ENCODE peak calls at places on chromosomes 4 and X, in seven cellular contexts. T is GM12878; Y is suprapubic skin; H is sigmoid colon; F is psoas muscle; K is CD8-positive, alpha-beta memory T cell; X is upper lobe of left lung. U is an unnamed sample. For H3K9me3, the result is how much of the 10 kb centered on the place peaks cover.

GRCh38 chrX:134908235-134908834 is 82.5 kb upstream of the SMIM10 start:
- DNase-seq in T (no peak), Y (no peak), H (no peak), F (no peak), K (no peak), X (no peak), U (peak)

GRCh38 chrX:82218361-82218760 is 1016.5 kb downstream of the SH3BGRL start:
- DNase-seq in T (peak), Y (no peak), H (no peak), F (no peak), K (no peak), X (no peak), U (peak)

GRCh38 chr4:16267639-16268038 is 41.4 kb upstream of the TAPT1 start:
- DNase-seq in T (no peak), Y (no peak), H (no peak), F (no peak), K (no peak), X (no peak), U (no peak)

GRCh38 chrX:44675364-44676024 is 132.8 kb upstream of the FUNDC1 start:
- DNase-seq in T (no peak), Y (peak), H (peak), F (peak), K (no peak), X (no peak), U (no peak)

GRCh38 chr4:15848191-15848842 is 70.2 kb downstream of the CD38 start:
- DNase-seq in T (no peak), Y (no peak), H (no peak), F (no peak), K (no peak), X (no peak), U (no peak)

GRCh38 chr4:112646632-112647537 is 9.9 kb downstream of the LARP7 start:
- DNase-seq in T (no peak), Y (no peak), H (no peak), F (no peak), K (no peak), X (no peak), U (no peak)

GRCh38 chr4:144817081-144817480 is 171.1 kb downstream of the HHIP start:
- DNase-seq in T (no peak), Y (no peak), H (no peak), F (no peak), K (no peak), X (no peak), U (peak)

GRCh38 chr4:115491686-115492085 is 378.3 kb upstream of the NDST4 start:
- DNase-seq in T (no peak), Y (no peak), H (no peak), F (no peak), K (no peak), X (no peak), U (no peak)

GRCh38 chr4:3671571-3672464 is 94.4 kb upstream of the ADRA2C start:
- DNase-seq in T (no peak), Y (peak), H (peak), F (peak), K (no peak), X (no peak), U (no peak)

GRCh38 chrX:118251251-118251650 is 94.7 kb upstream of the WDR44 start:
- DNase-seq in T (no peak), Y (no peak), H (no peak), F (no peak), K (no peak), X (no peak), U (no peak)

GRCh38 chrX:7351946-7352345 is 204.0 kb upstream of the PUDP start:
- DNase-seq in T (no peak), Y (no peak), H (no peak), F (no peak), K (no peak), X (no peak), U (no peak)

GRCh38 chr4:37892641-37893040 is 1.8 kb downstream of the TBC1D1 start:
- DNase-seq in T (peak), Y (no peak), H (no peak), F (no peak), K (peak), X (peak), U (peak)

GRCh38 chr4:123559955-123560669 is 163.5 kb downstream of the SPRY1 start:
- DNase-seq in T (no peak), Y (no peak), H (no peak), F (no peak), K (no peak), X (no peak), U (no peak)

GRCh38 chr4:110614981-110615365 is 7.9 kb downstream of the PITX2 start:
- DNase-seq in T (no peak), Y (no peak), H (no peak), F (no peak), K (no peak), X (no peak), U (no peak)

GRCh38 chr4:48243429-48243828 is 26.2 kb downstream of the TEC start:
- DNase-seq in T (no peak), Y (no peak), H (no peak), F (no peak), K (no peak), X (no peak), U (no peak)

GRCh38 chr4:7412586-7412975 is 22.1 kb downstream of the PSAPL1 start:
- DNase-seq in T (no peak), Y (peak), H (peak), F (no peak), K (no peak), X (no peak), U (no peak)

GRCh38 chrX:48791063-48791820 is 4.9 kb downstream of the GATA1 start:
- DNase-seq in T (no peak), Y (no peak), H (no peak), F (no peak), K (no peak), X (no peak), U (no peak)

GRCh38 chr4:92636038-92636825 is 332.5 kb downstream of the GRID2 start:
- DNase-seq in T (no peak), Y (no peak), H (no peak), F (no peak), K (no peak), X (no peak), U (no peak)

GRCh38 chr4:55993994-55994657 is 45.4 kb downstream of the CEP135 start:
- DNase-seq in T (peak), Y (no peak), H (no peak), F (no peak), K (no peak), X (no peak), U (no peak)

GRCh38 chrX:51922561-51922960 is 29.1 kb downstream of the MAGED1 start:
- DNase-seq in T (no peak), Y (no peak), H (no peak), F (no peak), K (no peak), X (no peak), U (no peak)

GRCh38 chrX:63675716-63676115 is 109.3 kb downstream of the ARHGEF9 start:
- DNase-seq in T (no peak), Y (no peak), H (no peak), F (no peak), K (no peak), X (no peak), U (no peak)

GRCh38 chrX:46712733-46713132 is 46.2 kb downstream of the SLC9A7 start:
- DNase-seq in T (no peak), Y (no peak), H (no peak), F (no peak), K (no peak), X (no peak), U (peak)

GRCh38 chrX:17590892-17591740 is 146.2 kb upstream of the SCML1 start:
- DNase-seq in T (no peak), Y (peak), H (peak), F (peak), K (no peak), X (peak), U (peak)

GRCh38 chr4:41410049-41410448 is 127.9 kb upstream of the LIMCH1 start:
- DNase-seq in T (no peak), Y (no peak), H (no peak), F (no peak), K (no peak), X (no peak), U (no peak)

GRCh38 chr4:121690001-121690400 is 6.8 kb downstream of the ANXA5 start:
- DNase-seq in T (no peak), Y (no peak), H (no peak), F (no peak), K (no peak), X (no peak), U (no peak)

GRCh38 chrX:348461-349117 is 30.0 kb upstream of the GTPBP6 start:
- DNase-seq in T (no peak), Y (no peak), H (no peak), F (peak), K (no peak), X (no peak), U (no peak)

GRCh38 chrX:46375831-46376230 is 169.4 kb downstream of the ZNF674 start:
- DNase-seq in T (no peak), Y (no peak), H (no peak), F (no peak), K (no peak), X (no peak), U (no peak)

GRCh38 chr4:181569553-181569952 is 673.6 kb upstream of the TENM3 start:
- DNase-seq in T (no peak), Y (no peak), H (no peak), F (no peak), K (no peak), X (no peak), U (peak)

GRCh38 chr4:56465599-56466295 is 1.7 kb upstream of the SRP72 start:
- DNase-seq in T (no peak), Y (no peak), H (no peak), F (no peak), K (no peak), X (no peak), U (peak)

GRCh38 chrX:76434103-76434741 is 6.7 kb downstream of the MAGEE1 start:
- DNase-seq in T (no peak), Y (no peak), H (no peak), F (no peak), K (no peak), X (no peak), U (no peak)

GRCh38 chr4:5019274-5019673 is at the start of gene CYTL1:
- DNase-seq in T (no peak), Y (no peak), H (no peak), F (no peak), K (no peak), X (no peak), U (peak)

GRCh38 chr4:140662082-140662869 is 93.5 kb upstream of the UCP1 start:
- DNase-seq in T (no peak), Y (no peak), H (no peak), F (no peak), K (no peak), X (no peak), U (no peak)

GRCh38 chr4:184103755-184104367 is 113.8 kb downstream of the ENPP6 start:
- DNase-seq in T (no peak), Y (no peak), H (no peak), F (no peak), K (no peak), X (no peak), U (no peak)

DNA sequence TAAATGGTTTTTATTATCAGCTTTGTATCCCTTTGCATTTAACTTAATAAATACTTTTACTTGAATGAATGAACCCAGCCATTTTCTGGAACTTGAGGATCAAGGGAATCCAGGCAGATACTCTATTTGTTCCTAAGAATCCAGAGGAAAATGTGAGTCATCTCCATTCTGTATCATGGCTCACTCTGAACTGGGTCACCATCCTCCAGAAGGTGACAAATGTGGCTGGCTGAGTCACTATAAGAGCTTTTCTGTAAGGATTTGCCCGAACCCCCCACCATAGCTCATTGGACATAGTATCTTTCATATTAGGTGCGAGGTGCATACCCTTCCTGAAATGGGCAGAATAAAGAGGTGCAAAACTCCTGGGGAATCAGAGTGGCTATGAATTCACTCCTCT is 25.8 kb downstream of the RTL9 start:
- DNase-seq in T (no peak), Y (no peak), H (no peak), F (no peak), K (no peak), X (no peak), U (no peak)
- H3K4me3 ChIP-seq in T (no peak), Y (no peak), H (no peak), F (no peak), K (no peak), X (no peak), U (no peak)

DNA sequence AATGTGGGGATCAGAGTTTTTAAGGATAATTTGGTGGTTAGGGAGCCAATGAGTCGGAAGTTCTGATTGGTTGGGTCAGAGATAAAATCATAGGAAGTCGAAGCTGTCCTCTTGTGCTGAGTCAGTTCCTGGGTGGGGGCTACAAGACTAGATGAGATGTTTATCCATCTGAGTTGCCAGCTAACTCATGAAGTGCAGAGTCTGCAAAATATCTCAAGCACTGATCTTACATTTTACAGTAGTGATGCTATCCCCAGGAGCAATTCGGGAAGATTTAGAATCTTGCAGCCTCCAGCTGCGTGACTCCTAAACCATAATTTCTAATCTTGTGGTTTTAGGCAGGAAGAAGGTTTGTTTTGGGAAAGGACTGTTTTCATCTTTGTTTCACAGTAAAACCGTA is 565.8 kb upstream of the SPANXN1 start:
- DNase-seq in T (no peak), Y (no peak), H (no peak), F (no peak), K (no peak), X (no peak), U (no peak)
- H3K9me3 ChIP-seq in T (under half), Y (under half), H (under half), F (under half), K (under half), X (under half), U (under half)

DNA sequence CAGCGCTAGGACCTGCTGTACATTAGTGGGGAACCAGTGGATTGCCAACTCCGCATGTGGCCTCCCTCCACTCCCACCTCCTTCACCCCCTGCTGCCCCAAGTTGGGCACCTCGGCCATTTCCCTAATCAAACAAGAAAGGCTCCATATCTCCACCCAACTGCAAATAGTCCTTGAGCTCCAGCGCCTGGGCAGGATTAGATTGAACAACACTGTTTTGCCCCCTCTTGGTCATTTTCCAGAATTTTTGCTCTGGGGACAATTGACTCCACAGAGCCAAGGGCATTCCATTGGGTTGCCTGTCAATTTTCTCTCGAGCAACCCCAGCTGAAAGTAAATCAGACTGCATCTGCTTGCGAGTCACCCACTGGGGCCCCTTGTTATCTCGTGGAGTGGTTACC is 29.6 kb downstream of the CXCL13 start:
- DNase-seq in T (no peak), Y (no peak), H (no peak), F (no peak), K (no peak), X (no peak), U (no peak)
- H3K4me3 ChIP-seq in T (no peak), Y (no peak), H (no peak), F (no peak), K (no peak), X (no peak), U (no peak)

DNA sequence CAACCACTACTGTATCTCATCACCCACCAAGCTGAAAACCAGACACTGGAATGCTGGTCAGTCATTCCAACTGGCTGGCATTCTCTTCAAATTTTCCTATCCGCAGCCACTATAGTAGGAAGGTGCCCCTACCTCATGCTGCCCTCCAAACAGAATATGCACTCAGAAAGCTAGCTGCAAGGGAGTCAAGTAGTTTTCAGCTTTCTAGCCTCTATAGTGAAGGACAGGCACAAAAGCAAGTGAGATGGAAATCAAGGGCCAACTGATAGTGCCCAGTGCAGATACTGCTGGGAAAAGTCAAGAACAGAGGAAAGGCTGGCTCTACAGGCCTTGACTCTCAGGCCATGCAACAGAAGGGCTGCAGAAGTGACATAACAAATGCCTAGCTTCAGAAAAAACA is 47.2 kb downstream of the BCOR start:
- DNase-seq in T (no peak), Y (no peak), H (no peak), F (no peak), K (no peak), X (no peak), U (no peak)
- H3K9me3 ChIP-seq in T (under half), Y (under half), H (under half), F (under half), K (under half), X (half or more), U (under half)

GRCh38 chr4:146059153-146059552 is 116.4 kb upstream of the LSM6 start:
- DNase-seq in T (peak), Y (no peak), H (no peak), F (no peak), K (no peak), X (no peak), U (peak)
- H3K4me3 ChIP-seq in T (peak), Y (no peak), H (no peak), F (no peak), K (no peak), X (no peak), U (peak)

DNA sequence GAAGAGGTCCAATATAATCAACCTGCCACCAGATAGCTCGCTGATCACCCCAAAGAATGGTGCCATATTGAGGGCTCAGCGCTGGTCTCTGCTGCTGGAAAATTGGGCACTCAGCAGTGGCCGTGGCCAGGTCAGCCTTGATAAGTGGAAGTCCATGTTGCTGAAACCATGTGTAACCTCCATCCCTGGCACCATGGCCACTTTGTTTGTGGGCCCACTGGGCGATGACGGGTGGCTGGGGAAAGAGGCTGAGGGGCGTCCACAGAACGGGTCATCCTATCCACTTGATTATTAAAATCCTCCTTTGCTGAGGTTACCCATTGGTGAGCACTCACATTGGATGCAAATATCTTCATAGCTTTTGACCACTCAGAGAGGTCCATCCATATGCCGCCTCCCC is 7.7 kb downstream of the F8A2 start:
- DNase-seq in T (no peak), Y (no peak), H (no peak), F (no peak), K (no peak), X (no peak), U (no peak)
- H3K9me3 ChIP-seq in T (under half), Y (under half), H (under half), F (under half), K (under half), X (under half), U (under half)

DNA sequence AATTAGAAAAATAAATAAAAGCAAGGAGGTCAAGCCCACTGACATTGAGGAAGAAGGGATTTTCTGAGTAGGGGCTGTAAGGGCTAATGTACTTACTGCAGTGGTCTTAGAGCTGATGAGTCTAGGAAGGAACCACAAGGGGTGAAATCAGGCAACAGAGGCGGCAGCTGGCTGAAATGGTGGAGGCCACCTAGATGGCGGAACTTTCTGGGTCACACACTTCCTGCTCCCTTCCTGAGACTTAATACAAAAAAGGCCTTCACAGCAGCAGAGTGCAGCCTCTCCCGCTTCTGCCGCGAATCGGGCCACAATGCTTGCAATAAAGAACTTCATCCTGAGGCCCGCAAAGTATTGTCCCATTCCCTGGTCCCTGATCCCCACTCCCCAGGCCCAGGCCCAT is 15.4 kb downstream of the SNX12 start:
- DNase-seq in T (no peak), Y (no peak), H (no peak), F (no peak), K (no peak), X (no peak), U (no peak)
- H3K4me3 ChIP-seq in T (peak), Y (no peak), H (no peak), F (no peak), K (no peak), X (no peak), U (no peak)

DNA sequence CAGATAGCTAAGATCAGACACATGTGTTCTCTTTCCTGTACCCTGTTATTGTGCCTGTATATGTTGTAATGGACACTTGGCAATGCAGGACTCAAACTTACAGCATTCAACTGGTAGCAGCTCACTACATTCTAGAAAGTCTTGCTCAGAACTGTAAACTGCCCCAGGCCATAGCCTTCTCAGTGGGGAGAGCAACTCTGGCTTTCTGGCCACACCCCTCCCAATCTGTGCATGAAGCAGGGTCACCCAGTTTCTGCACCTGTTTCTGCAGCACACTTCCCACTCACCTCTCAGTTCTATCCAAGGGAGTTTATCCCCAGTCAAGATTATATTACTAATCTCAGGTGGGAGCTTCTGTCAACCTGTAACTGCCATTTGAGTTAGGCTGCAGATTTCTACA is 38.9 kb upstream of the TBX22 start:
- DNase-seq in T (no peak), Y (no peak), H (no peak), F (no peak), K (no peak), X (no peak), U (no peak)
- H3K9me3 ChIP-seq in T (under half), Y (under half), H (under half), F (under half), K (under half), X (under half), U (under half)

GRCh38 chr4:46390353-46391058 is 578 bp upstream of the GABRA2 start:
- DNase-seq in T (no peak), Y (no peak), H (no peak), F (no peak), K (no peak), X (no peak), U (no peak)
- H3K4me3 ChIP-seq in T (no peak), Y (peak), H (peak), F (peak), K (no peak), X (peak), U (no peak)

DNA sequence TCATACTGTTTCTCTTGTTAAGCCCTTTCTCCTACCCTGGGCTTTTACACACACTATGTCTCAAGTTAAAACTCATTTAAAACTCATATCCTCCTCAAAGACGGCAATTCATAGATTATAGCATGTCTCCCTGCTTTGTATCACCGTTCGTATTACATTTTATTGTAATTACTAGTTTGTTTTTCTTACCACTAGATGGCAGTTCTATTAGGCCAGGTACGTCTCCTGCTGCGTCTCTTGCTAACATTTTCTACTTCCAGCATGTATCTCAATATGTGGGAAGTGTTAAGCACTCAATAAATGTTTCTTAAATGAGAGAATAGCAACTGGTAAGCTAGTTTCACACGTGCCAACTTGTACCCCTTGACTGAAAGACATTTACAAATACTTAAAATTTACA is 450.3 kb upstream of the PCDH7 start:
- DNase-seq in T (no peak), Y (no peak), H (no peak), F (no peak), K (no peak), X (no peak), U (no peak)
- H3K9me3 ChIP-seq in T (under half), Y (under half), H (under half), F (under half), K (under half), X (under half), U (under half)